ENCODE peak calls at places on chromosomes 11 and 22, in six cellular contexts. L, Y, M, Z, H and B are unnamed samples.

GRCh38 chr11:130806746-130807145 is 109.5 kb downstream of the SNX19 start:
- DNase-seq in Y (no peak), H (peak; percentile 67), L (no peak), M (no peak), Z (no peak), B (no peak)

GRCh38 chr11:35178862-35179261 is 39.9 kb downstream of the CD44 start:
- DNase-seq in Z (no peak), L (no peak), Y (no peak), M (no peak), H (no peak), B (no peak)

GRCh38 chr11:76789443-76789719 is 6.2 kb downstream of the TSKU start:
- DNase-seq in H (no peak), M (no peak), L (no peak), Z (no peak), Y (no peak), B (no peak)

GRCh38 chr11:61022311-61023085 is 51.0 kb downstream of the CD6 start:
- DNase-seq in Z (no peak), H (no peak), Y (no peak), M (no peak), L (no peak), B (no peak)

GRCh38 chr11:76120513-76121081 is 85.7 kb downstream of the WNT11 start:
- DNase-seq in Z (no peak), L (no peak), M (peak; percentile 32), H (no peak), Y (no peak), B (no peak)

GRCh38 chr11:1734571-1735081 is 15.8 kb downstream of the IFITM10 start:
- DNase-seq in H (no peak), Y (no peak), Z (no peak), M (no peak), L (no peak), B (no peak)

GRCh38 chr11:59865031-59865430 is 1.3 kb downstream of the TCN1 start:
- DNase-seq in L (no peak), Y (no peak), H (no peak), M (no peak), Z (no peak), B (no peak)

GRCh38 chr11:88335284-88335683 is 2.3 kb downstream of the CTSC start:
- DNase-seq in Z (no peak), Y (no peak), M (no peak), L (peak; percentile 15), H (no peak), B (no peak)

GRCh38 chr11:44626645-44627044 is 61.2 kb downstream of the CD82 start:
- DNase-seq in L (no peak), H (no peak), Y (no peak), Z (no peak), M (no peak), B (no peak)

GRCh38 chr22:39214383-39215069 is 30.3 kb downstream of the PDGFB start:
- DNase-seq in L (peak; percentile 58), Y (peak; percentile 21), H (no peak), Z (no peak), M (peak; percentile 45), B (peak; percentile 83)

GRCh38 chr11:27754035-27755017 is 54.1 kb upstream of the BDNF start:
- DNase-seq in M (no peak), Z (no peak), H (no peak), Y (no peak), L (no peak), B (no peak)

GRCh38 chr22:26887456-26887855 is 230.1 kb downstream of the MIAT start:
- DNase-seq in Y (peak; percentile 47), Z (no peak), L (no peak), M (no peak), H (no peak), B (no peak)

GRCh38 chr11:68632802-68633201 is 51.5 kb upstream of the GAL start:
- DNase-seq in H (peak; percentile 67), L (peak; percentile 67), Y (peak; percentile 80), Z (peak; percentile 79), M (peak; percentile 56), B (no peak)

GRCh38 chr11:122677256-122677655 is 21.7 kb downstream of the UBASH3B start:
- DNase-seq in H (no peak), M (no peak), Y (no peak), L (no peak), Z (no peak), B (no peak)
- H3K4me2 ChIP-seq in H (no peak overlapping the region), M (no peak overlapping the region), Y (peak overlapping the region; percentile 65), L (no peak overlapping the region), Z (no peak overlapping the region), B (no peak overlapping the region)

GRCh38 chr22:35431483-35432205 is 31.7 kb downstream of the MCM5 start:
- DNase-seq in M (no peak), H (no peak), Y (no peak), Z (no peak), L (no peak), B (no peak)
- H3K4me2 ChIP-seq in M (no peak overlapping the region), H (no peak overlapping the region), Y (peak overlapping the region; percentile 46), Z (no peak overlapping the region), L (no peak overlapping the region), B (no peak overlapping the region)

DNA sequence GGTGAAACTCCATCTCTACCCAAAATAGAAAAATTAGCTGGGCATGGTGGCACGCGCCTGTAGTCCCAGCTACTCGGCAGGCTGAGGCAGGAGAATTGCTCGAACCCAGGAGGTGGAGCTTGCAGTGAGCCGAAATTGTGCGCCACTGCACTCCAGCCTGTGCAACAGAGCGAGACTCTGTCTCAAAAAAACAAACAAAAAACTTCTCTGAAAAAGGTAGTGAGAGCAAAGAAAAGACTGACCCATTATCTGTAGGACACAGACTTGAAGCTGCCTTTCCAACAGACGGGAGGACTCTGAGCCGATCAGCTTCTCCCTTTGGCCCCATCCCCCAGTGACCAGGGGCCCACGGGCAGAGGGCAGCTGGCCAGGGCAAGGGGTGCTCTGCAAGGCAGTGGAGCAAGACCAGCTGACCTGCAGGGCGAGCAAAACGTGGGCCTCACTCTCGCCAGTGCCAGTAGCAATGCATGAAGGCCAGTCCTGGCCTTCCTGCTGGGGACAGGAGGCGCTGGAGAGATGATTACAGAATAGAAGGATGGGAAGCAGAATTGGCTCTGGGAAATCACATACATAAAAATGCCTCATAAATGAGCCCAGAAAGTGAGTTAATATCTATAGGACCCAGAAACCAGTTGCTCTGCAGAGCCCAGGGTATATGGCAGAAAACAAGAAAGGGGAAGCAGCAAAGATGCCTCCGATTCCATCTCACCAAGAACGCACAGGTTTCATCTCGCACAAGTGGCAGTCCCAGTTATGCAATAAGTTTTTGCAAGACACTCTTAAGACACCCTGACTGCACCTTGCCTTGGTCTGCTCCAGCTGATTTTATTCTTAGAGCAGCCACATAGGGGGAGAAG is 2.8 kb downstream of the EHD1 start:
- DNase-seq in M (no peak), Y (no peak), H (no peak), L (no peak), Z (peak; percentile 66), B (no peak)
- H3K4me2 ChIP-seq in M (no peak overlapping the region), Y (peak overlapping the region; percentile 95), H (no peak overlapping the region), L (peak overlapping the region; percentile 98), Z (peak overlapping the region; percentile 96), B (peak overlapping the region; percentile 91)

GRCh38 chr22:30648825-30649224 is 13.2 kb downstream of the SLC35E4 start:
- DNase-seq in Z (no peak), M (no peak), Y (no peak), H (no peak), L (no peak), B (no peak)
- H3K4me2 ChIP-seq in Z (no peak overlapping the region), M (no peak overlapping the region), Y (no peak overlapping the region), H (no peak overlapping the region), L (no peak overlapping the region), B (no peak overlapping the region)